ENCODE peak calls at places on chromosomes 2 and 18, in nine cellular contexts. One of them, this sample, is unnamed.

GRCh38 chr2:190657474-190658252 is 8.8 kb downstream of the NAB1 start:
- DNase-seq in stimulated activated CD4-positive, alpha-beta T cell treated with anti-CD3 and anti-CD28 coated beads, Interleukin-1b, Interleukin-23, amount 100 ng/mL, for 24 hours: no peak
- DNase-seq in NCI-H2081: no peak
- DNase-seq in NCI-H345: no peak
- DNase-seq in activated CD8-positive, alpha-beta memory T cell treated with anti-CD3 and anti-CD28 coated beads, Interleukin-2, amount 10 ng/mL, durations not matched to agents 7 days and 5 days: no peak
- DNase-seq in B cell: no peak
- DNase-seq in effector CD4-positive, alpha-beta T cell: no peak
- DNase-seq in T-helper 17 cell: no peak
- DNase-seq in fibroblast of the conjunctiva: no peak
- DNase-seq in this sample: no peak

GRCh38 chr2:171745806-171746205 is 58.5 kb downstream of the DYNC1I2 start:
- DNase-seq in stimulated activated CD4-positive, alpha-beta T cell treated with anti-CD3 and anti-CD28 coated beads, Interleukin-1b, Interleukin-23, amount 100 ng/mL, for 24 hours: no peak
- DNase-seq in NCI-H2081: no peak
- DNase-seq in NCI-H345: no peak
- DNase-seq in activated CD8-positive, alpha-beta memory T cell treated with anti-CD3 and anti-CD28 coated beads, Interleukin-2, amount 10 ng/mL, durations not matched to agents 7 days and 5 days: no peak
- DNase-seq in B cell: no peak
- DNase-seq in effector CD4-positive, alpha-beta T cell: no peak
- DNase-seq in T-helper 17 cell: no peak
- DNase-seq in fibroblast of the conjunctiva: no peak
- DNase-seq in this sample: no peak

GRCh38 chr2:161992526-161992925 is 81.5 kb downstream of the DPP4 start:
- DNase-seq in stimulated activated CD4-positive, alpha-beta T cell treated with anti-CD3 and anti-CD28 coated beads, Interleukin-1b, Interleukin-23, amount 100 ng/mL, for 24 hours: no peak
- DNase-seq in NCI-H2081: no peak
- DNase-seq in NCI-H345: no peak
- DNase-seq in activated CD8-positive, alpha-beta memory T cell treated with anti-CD3 and anti-CD28 coated beads, Interleukin-2, amount 10 ng/mL, durations not matched to agents 7 days and 5 days: peak
- DNase-seq in B cell: no peak
- DNase-seq in effector CD4-positive, alpha-beta T cell: peak
- DNase-seq in T-helper 17 cell: no peak
- DNase-seq in fibroblast of the conjunctiva: no peak
- DNase-seq in this sample: no peak

GRCh38 chr18:33706391-33706790 is 128.4 kb downstream of the ASXL3 start:
- DNase-seq in stimulated activated CD4-positive, alpha-beta T cell treated with anti-CD3 and anti-CD28 coated beads, Interleukin-1b, Interleukin-23, amount 100 ng/mL, for 24 hours: no peak
- DNase-seq in NCI-H2081: no peak
- DNase-seq in NCI-H345: no peak
- DNase-seq in activated CD8-positive, alpha-beta memory T cell treated with anti-CD3 and anti-CD28 coated beads, Interleukin-2, amount 10 ng/mL, durations not matched to agents 7 days and 5 days: no peak
- DNase-seq in B cell: no peak
- DNase-seq in effector CD4-positive, alpha-beta T cell: no peak
- DNase-seq in T-helper 17 cell: no peak
- DNase-seq in fibroblast of the conjunctiva: no peak
- DNase-seq in this sample: no peak

GRCh38 chr2:595831-596592 is 81.2 kb downstream of the TMEM18 start:
- DNase-seq in stimulated activated CD4-positive, alpha-beta T cell treated with anti-CD3 and anti-CD28 coated beads, Interleukin-1b, Interleukin-23, amount 100 ng/mL, for 24 hours: no peak
- DNase-seq in NCI-H2081: no peak
- DNase-seq in NCI-H345: no peak
- DNase-seq in activated CD8-positive, alpha-beta memory T cell treated with anti-CD3 and anti-CD28 coated beads, Interleukin-2, amount 10 ng/mL, durations not matched to agents 7 days and 5 days: no peak
- DNase-seq in B cell: no peak
- DNase-seq in effector CD4-positive, alpha-beta T cell: no peak
- DNase-seq in T-helper 17 cell: no peak
- DNase-seq in fibroblast of the conjunctiva: no peak
- DNase-seq in this sample: no peak

GRCh38 chr2:10194021-10194820 is 71.7 kb downstream of the RRM2 start:
- DNase-seq in stimulated activated CD4-positive, alpha-beta T cell treated with anti-CD3 and anti-CD28 coated beads, Interleukin-1b, Interleukin-23, amount 100 ng/mL, for 24 hours: no peak
- DNase-seq in NCI-H2081: no peak
- DNase-seq in NCI-H345: no peak
- DNase-seq in activated CD8-positive, alpha-beta memory T cell treated with anti-CD3 and anti-CD28 coated beads, Interleukin-2, amount 10 ng/mL, durations not matched to agents 7 days and 5 days: no peak
- DNase-seq in B cell: no peak
- DNase-seq in effector CD4-positive, alpha-beta T cell: no peak
- DNase-seq in T-helper 17 cell: no peak
- DNase-seq in fibroblast of the conjunctiva: no peak
- DNase-seq in this sample: no peak

GRCh38 chr18:58051765-58052460 is 7.9 kb downstream of the NEDD4L start:
- DNase-seq in stimulated activated CD4-positive, alpha-beta T cell treated with anti-CD3 and anti-CD28 coated beads, Interleukin-1b, Interleukin-23, amount 100 ng/mL, for 24 hours: no peak
- DNase-seq in NCI-H2081: no peak
- DNase-seq in NCI-H345: no peak
- DNase-seq in activated CD8-positive, alpha-beta memory T cell treated with anti-CD3 and anti-CD28 coated beads, Interleukin-2, amount 10 ng/mL, durations not matched to agents 7 days and 5 days: no peak
- DNase-seq in B cell: no peak
- DNase-seq in effector CD4-positive, alpha-beta T cell: no peak
- DNase-seq in T-helper 17 cell: no peak
- DNase-seq in fibroblast of the conjunctiva: no peak
- DNase-seq in this sample: peak

GRCh38 chr18:63180333-63180732 is 139.2 kb downstream of the BCL2 start:
- DNase-seq in stimulated activated CD4-positive, alpha-beta T cell treated with anti-CD3 and anti-CD28 coated beads, Interleukin-1b, Interleukin-23, amount 100 ng/mL, for 24 hours: no peak
- DNase-seq in NCI-H2081: no peak
- DNase-seq in NCI-H345: no peak
- DNase-seq in activated CD8-positive, alpha-beta memory T cell treated with anti-CD3 and anti-CD28 coated beads, Interleukin-2, amount 10 ng/mL, durations not matched to agents 7 days and 5 days: no peak
- DNase-seq in B cell: no peak
- DNase-seq in effector CD4-positive, alpha-beta T cell: no peak
- DNase-seq in T-helper 17 cell: no peak
- DNase-seq in fibroblast of the conjunctiva: no peak
- DNase-seq in this sample: no peak

GRCh38 chr2:101587251-101587650 is 110.3 kb upstream of the MAP4K4 start:
- DNase-seq in stimulated activated CD4-positive, alpha-beta T cell treated with anti-CD3 and anti-CD28 coated beads, Interleukin-1b, Interleukin-23, amount 100 ng/mL, for 24 hours: no peak
- DNase-seq in NCI-H2081: no peak
- DNase-seq in NCI-H345: no peak
- DNase-seq in activated CD8-positive, alpha-beta memory T cell treated with anti-CD3 and anti-CD28 coated beads, Interleukin-2, amount 10 ng/mL, durations not matched to agents 7 days and 5 days: no peak
- DNase-seq in B cell: no peak
- DNase-seq in effector CD4-positive, alpha-beta T cell: no peak
- DNase-seq in T-helper 17 cell: no peak
- DNase-seq in fibroblast of the conjunctiva: no peak
- DNase-seq in this sample: no peak

GRCh38 chr2:38835015-38835601 is 40.6 kb downstream of the DHX57 start:
- DNase-seq in stimulated activated CD4-positive, alpha-beta T cell treated with anti-CD3 and anti-CD28 coated beads, Interleukin-1b, Interleukin-23, amount 100 ng/mL, for 24 hours: no peak
- DNase-seq in NCI-H2081: peak
- DNase-seq in NCI-H345: no peak
- DNase-seq in activated CD8-positive, alpha-beta memory T cell treated with anti-CD3 and anti-CD28 coated beads, Interleukin-2, amount 10 ng/mL, durations not matched to agents 7 days and 5 days: no peak
- DNase-seq in B cell: no peak
- DNase-seq in effector CD4-positive, alpha-beta T cell: no peak
- DNase-seq in T-helper 17 cell: no peak
- DNase-seq in fibroblast of the conjunctiva: no peak
- DNase-seq in this sample: no peak

GRCh38 chr2:24739355-24740025 is 53.7 kb downstream of the PTRHD1 start:
- DNase-seq in stimulated activated CD4-positive, alpha-beta T cell treated with anti-CD3 and anti-CD28 coated beads, Interleukin-1b, Interleukin-23, amount 100 ng/mL, for 24 hours: no peak
- DNase-seq in NCI-H2081: no peak
- DNase-seq in NCI-H345: no peak
- DNase-seq in activated CD8-positive, alpha-beta memory T cell treated with anti-CD3 and anti-CD28 coated beads, Interleukin-2, amount 10 ng/mL, durations not matched to agents 7 days and 5 days: no peak
- DNase-seq in B cell: no peak
- DNase-seq in effector CD4-positive, alpha-beta T cell: no peak
- DNase-seq in T-helper 17 cell: no peak
- DNase-seq in fibroblast of the conjunctiva: no peak
- DNase-seq in this sample: no peak

This sample was measured in GM18507.